ENCODE peak calls at places on chromosome 17, in eight cellular contexts. One of them, this sample, is unnamed.

GRCh38 chr17:15996322-15996721 is 3.2 kb downstream of the ZSWIM7 start:
- DNase-seq in psoas muscle: no peak
- DNase-seq in PC-9: no peak
- DNase-seq in neural progenitor cell: no peak
- DNase-seq in heart left ventricle: no peak
- DNase-seq in foreskin fibroblast: no peak
- DNase-seq in stomach: no peak
- DNase-seq in cardiac fibroblast: no peak
- DNase-seq in this sample: no peak

GRCh38 chr17:4341616-4341977 is 24.9 kb downstream of the UBE2G1 start:
- DNase-seq in psoas muscle: no peak
- DNase-seq in stomach: no peak
- DNase-seq in cardiac fibroblast: no peak
- DNase-seq in foreskin fibroblast: no peak
- DNase-seq in heart left ventricle: no peak
- DNase-seq in neural progenitor cell: no peak
- DNase-seq in PC-9: no peak
- DNase-seq in this sample: no peak

GRCh38 chr17:76631821-76632565 is 11.6 kb downstream of the ST6GALNAC1 start:
- DNase-seq in stomach: peak; percentile 57
- DNase-seq in PC-9: peak; percentile 60
- DNase-seq in neural progenitor cell: no peak
- DNase-seq in foreskin fibroblast: no peak
- DNase-seq in psoas muscle: no peak
- DNase-seq in heart left ventricle: no peak
- DNase-seq in cardiac fibroblast: no peak
- DNase-seq in this sample: no peak

GRCh38 chr17:82098939-82099765 is 1.1 kb upstream of the FASN start:
- DNase-seq in cardiac fibroblast: no peak
- DNase-seq in psoas muscle: no peak
- DNase-seq in stomach: no peak
- DNase-seq in neural progenitor cell: peak; percentile 56
- DNase-seq in heart left ventricle: no peak
- DNase-seq in PC-9: no peak
- DNase-seq in foreskin fibroblast: no peak
- DNase-seq in this sample: no peak

GRCh38 chr17:38751144-38751802 is 1.3 kb upstream of the PSMB3 start:
- DNase-seq in neural progenitor cell: peak; percentile 53
- DNase-seq in psoas muscle: no peak
- DNase-seq in heart left ventricle: no peak
- DNase-seq in cardiac fibroblast: no peak
- DNase-seq in PC-9: no peak
- DNase-seq in foreskin fibroblast: no peak
- DNase-seq in stomach: no peak
- DNase-seq in this sample: no peak

GRCh38 chr17:69430488-69430887 is 16.0 kb downstream of the MAP2K6 start:
- DNase-seq in psoas muscle: no peak
- DNase-seq in cardiac fibroblast: peak; percentile 15
- DNase-seq in PC-9: no peak
- DNase-seq in foreskin fibroblast: no peak
- DNase-seq in heart left ventricle: no peak
- DNase-seq in neural progenitor cell: no peak
- DNase-seq in stomach: no peak
- DNase-seq in this sample: no peak

GRCh38 chr17:75456417-75457046 is at the start of gene TMEM94:
- DNase-seq in PC-9: peak; percentile 91
- DNase-seq in stomach: peak; percentile 96
- DNase-seq in heart left ventricle: peak; percentile 97
- DNase-seq in psoas muscle: peak; percentile 93
- DNase-seq in foreskin fibroblast: peak; percentile 95
- DNase-seq in cardiac fibroblast: peak; percentile 99
- DNase-seq in neural progenitor cell: peak; percentile 99
- DNase-seq in this sample: peak; percentile 95

GRCh38 chr17:72419866-72420774 is 299.3 kb downstream of the SOX9 start:
- DNase-seq in psoas muscle: no peak
- DNase-seq in heart left ventricle: no peak
- DNase-seq in foreskin fibroblast: no peak
- DNase-seq in cardiac fibroblast: no peak
- DNase-seq in stomach: no peak
- DNase-seq in PC-9: peak; percentile 35
- DNase-seq in neural progenitor cell: no peak
- DNase-seq in this sample: no peak

GRCh38 chr17:77042688-77043330 is 98.0 kb upstream of the SEC14L1 start:
- DNase-seq in psoas muscle: no peak
- DNase-seq in foreskin fibroblast: no peak
- DNase-seq in stomach: no peak
- DNase-seq in cardiac fibroblast: no peak
- DNase-seq in PC-9: no peak
- DNase-seq in neural progenitor cell: no peak
- DNase-seq in heart left ventricle: no peak
- DNase-seq in this sample: no peak

GRCh38 chr17:13626703-13627102 is 25.0 kb upstream of the HS3ST3A1 start:
- DNase-seq in cardiac fibroblast: peak; percentile 71
- DNase-seq in PC-9: no peak
- DNase-seq in psoas muscle: no peak
- DNase-seq in stomach: no peak
- DNase-seq in heart left ventricle: no peak
- DNase-seq in foreskin fibroblast: peak; percentile 70
- DNase-seq in neural progenitor cell: no peak
- DNase-seq in this sample: no peak

GRCh38 chr17:70084476-70084875 is 9.5 kb downstream of the KCNJ16 start:
- DNase-seq in cardiac fibroblast: peak; percentile 41
- DNase-seq in stomach: no peak
- DNase-seq in psoas muscle: no peak
- DNase-seq in PC-9: no peak
- DNase-seq in heart left ventricle: no peak
- DNase-seq in foreskin fibroblast: no peak
- DNase-seq in neural progenitor cell: peak; percentile 13
- DNase-seq in this sample: no peak

GRCh38 chr17:82544431-82545070 is 25.0 kb downstream of the FOXK2 start:
- DNase-seq in neural progenitor cell: no peak
- DNase-seq in stomach: no peak
- DNase-seq in PC-9: no peak
- DNase-seq in cardiac fibroblast: no peak
- DNase-seq in psoas muscle: peak; percentile 53
- DNase-seq in heart left ventricle: no peak
- DNase-seq in foreskin fibroblast: no peak
- DNase-seq in this sample: no peak

GRCh38 chr17:6525731-6526130 is 30.6 kb downstream of the PITPNM3 start:
- DNase-seq in PC-9: no peak
- DNase-seq in cardiac fibroblast: no peak
- DNase-seq in psoas muscle: no peak
- DNase-seq in stomach: no peak
- DNase-seq in heart left ventricle: no peak
- DNase-seq in foreskin fibroblast: no peak
- DNase-seq in neural progenitor cell: no peak
- DNase-seq in this sample: no peak

GRCh38 chr17:47948706-47949196 is 7.4 kb downstream of the PNPO start:
- DNase-seq in stomach: peak; percentile 84
- DNase-seq in psoas muscle: no peak
- DNase-seq in heart left ventricle: no peak
- DNase-seq in PC-9: peak; percentile 78
- DNase-seq in cardiac fibroblast: no peak
- DNase-seq in foreskin fibroblast: peak; percentile 16
- DNase-seq in neural progenitor cell: no peak
- DNase-seq in this sample: peak; percentile 97

GRCh38 chr17:56834380-56835258 is 668 bp downstream of the DGKE start:
- DNase-seq in heart left ventricle: peak; percentile 47
- DNase-seq in PC-9: peak; percentile 64
- DNase-seq in stomach: peak; percentile 64
- DNase-seq in psoas muscle: peak; percentile 36
- DNase-seq in cardiac fibroblast: peak; percentile 11
- DNase-seq in neural progenitor cell: peak; percentile 78
- DNase-seq in foreskin fibroblast: peak; percentile 18
- DNase-seq in this sample: peak; percentile 42

GRCh38 chr17:60652484-60653247 is 25.0 kb upstream of the BCAS3 start:
- DNase-seq in neural progenitor cell: no peak
- DNase-seq in foreskin fibroblast: no peak
- DNase-seq in PC-9: no peak
- DNase-seq in stomach: no peak
- DNase-seq in cardiac fibroblast: no peak
- DNase-seq in psoas muscle: no peak
- DNase-seq in heart left ventricle: no peak
- DNase-seq in this sample: no peak

GRCh38 chr17:19325542-19325941 is 37.0 kb downstream of the B9D1 start:
- DNase-seq in psoas muscle: no peak
- DNase-seq in stomach: no peak
- DNase-seq in heart left ventricle: no peak
- DNase-seq in neural progenitor cell: no peak
- DNase-seq in PC-9: no peak
- DNase-seq in cardiac fibroblast: no peak
- DNase-seq in foreskin fibroblast: no peak
- DNase-seq in this sample: no peak

GRCh38 chr17:82970067-82970466 is 109.3 kb upstream of the METRNL start:
- DNase-seq in heart left ventricle: no peak
- DNase-seq in PC-9: no peak
- DNase-seq in psoas muscle: no peak
- DNase-seq in neural progenitor cell: no peak
- DNase-seq in stomach: no peak
- DNase-seq in cardiac fibroblast: no peak
- DNase-seq in foreskin fibroblast: no peak
- DNase-seq in this sample: no peak

GRCh38 chr17:11391134-11391533 is 150.1 kb downstream of the SHISA6 start:
- DNase-seq in psoas muscle: no peak
- DNase-seq in foreskin fibroblast: no peak
- DNase-seq in heart left ventricle: no peak
- DNase-seq in cardiac fibroblast: no peak
- DNase-seq in PC-9: no peak
- DNase-seq in stomach: no peak
- DNase-seq in neural progenitor cell: peak; percentile 29
- DNase-seq in this sample: no peak
- TF ChIP-seq CTCF in psoas muscle: no peak
- TF ChIP-seq CTCF in foreskin fibroblast: no peak
- TF ChIP-seq CTCF in heart left ventricle: no peak
- TF ChIP-seq CTCF in cardiac fibroblast: no peak
- TF ChIP-seq CTCF in PC-9: no peak
- TF ChIP-seq CTCF in stomach: no peak
- TF ChIP-seq CTCF in neural progenitor cell: peak; percentile 48
- TF ChIP-seq CTCF in this sample: peak; percentile 44

GRCh38 chr17:28950017-28950751 is 1.1 kb downstream of the PHF12 start:
- DNase-seq in cardiac fibroblast: peak; percentile 47
- DNase-seq in PC-9: no peak
- DNase-seq in psoas muscle: peak; percentile 52
- DNase-seq in heart left ventricle: peak; percentile 52
- DNase-seq in stomach: peak; percentile 39
- DNase-seq in neural progenitor cell: peak; percentile 76
- DNase-seq in foreskin fibroblast: no peak
- DNase-seq in this sample: no peak
- H3K4me3 ChIP-seq in cardiac fibroblast: peak overlapping the region; percentile 95
- H3K4me3 ChIP-seq in PC-9: peak overlapping the region; percentile 97
- H3K4me3 ChIP-seq in psoas muscle: peak overlapping the region; percentile 87
- H3K4me3 ChIP-seq in heart left ventricle: peak overlapping the region; percentile 99
- H3K4me3 ChIP-seq in stomach: peak overlapping the region; percentile 98
- H3K4me3 ChIP-seq in neural progenitor cell: peak overlapping the region; percentile 80
- H3K4me3 ChIP-seq in foreskin fibroblast: peak overlapping the region; percentile 92
- H3K4me3 ChIP-seq in this sample: peak overlapping the region; percentile 85

DNA sequence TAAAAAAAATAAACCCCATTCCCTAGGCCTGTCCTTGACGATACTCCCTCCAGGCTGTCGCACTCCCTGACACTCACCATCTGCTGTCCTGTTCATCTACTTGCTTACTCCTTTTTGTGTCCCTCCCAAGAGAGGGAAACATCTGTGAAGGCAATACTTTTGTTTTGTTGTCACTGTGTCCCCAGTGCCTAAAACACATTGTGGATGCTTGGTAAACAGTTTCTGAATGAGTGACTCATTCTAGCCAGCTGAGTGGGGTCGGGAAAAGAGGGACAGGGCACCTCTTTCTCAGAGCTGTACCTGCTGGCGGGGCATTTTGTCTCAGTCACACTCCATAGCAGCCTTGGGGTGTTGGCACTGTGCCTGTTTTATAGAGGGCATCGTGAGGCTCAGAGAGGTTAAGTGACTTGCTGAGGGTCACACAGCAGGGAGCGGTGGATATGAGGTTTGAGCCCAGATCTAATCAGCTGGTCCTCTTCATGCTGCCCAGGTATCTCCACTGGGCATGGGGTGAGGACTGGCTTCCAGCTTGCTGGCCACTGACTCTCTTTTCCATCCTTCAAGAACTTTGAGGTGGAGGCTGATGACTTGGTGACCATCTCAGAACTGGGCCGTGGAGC is 15.6 kb downstream of the MAP2K3 start:
- DNase-seq in PC-9: no peak
- DNase-seq in psoas muscle: no peak
- DNase-seq in cardiac fibroblast: no peak
- DNase-seq in neural progenitor cell: no peak
- DNase-seq in heart left ventricle: no peak
- DNase-seq in stomach: no peak
- DNase-seq in foreskin fibroblast: no peak
- DNase-seq in this sample: no peak
- TF ChIP-seq CTCF in PC-9: no peak
- TF ChIP-seq CTCF in psoas muscle: no peak
- TF ChIP-seq CTCF in cardiac fibroblast: no peak
- TF ChIP-seq CTCF in neural progenitor cell: no peak
- TF ChIP-seq CTCF in heart left ventricle: no peak
- TF ChIP-seq CTCF in stomach: no peak
- TF ChIP-seq CTCF in foreskin fibroblast: no peak
- TF ChIP-seq CTCF in this sample: no peak

GRCh38 chr17:50508573-50509460 is 578 bp downstream of the MYCBPAP start:
- DNase-seq in neural progenitor cell: no peak
- DNase-seq in foreskin fibroblast: no peak
- DNase-seq in cardiac fibroblast: no peak
- DNase-seq in stomach: no peak
- DNase-seq in PC-9: no peak
- DNase-seq in heart left ventricle: no peak
- DNase-seq in psoas muscle: no peak
- DNase-seq in this sample: no peak
- H3K4me3 ChIP-seq in neural progenitor cell: peak overlapping the region; percentile 63
- H3K4me3 ChIP-seq in foreskin fibroblast: peak overlapping the region; percentile 59
- H3K4me3 ChIP-seq in cardiac fibroblast: peak overlapping the region; percentile 35
- H3K4me3 ChIP-seq in stomach: peak overlapping the region; percentile 63
- H3K4me3 ChIP-seq in PC-9: peak overlapping the region; percentile 44
- H3K4me3 ChIP-seq in heart left ventricle: peak overlapping the region; percentile 81
- H3K4me3 ChIP-seq in psoas muscle: peak overlapping the region; percentile 75
- H3K4me3 ChIP-seq in this sample: no peak overlapping the region

GRCh38 chr17:7972131-7972785 is 30.2 kb upstream of the GUCY2D start:
- DNase-seq in foreskin fibroblast: no peak
- DNase-seq in PC-9: no peak
- DNase-seq in cardiac fibroblast: no peak
- DNase-seq in psoas muscle: no peak
- DNase-seq in heart left ventricle: no peak
- DNase-seq in stomach: no peak
- DNase-seq in neural progenitor cell: no peak
- DNase-seq in this sample: no peak
- TF ChIP-seq CTCF in foreskin fibroblast: peak; percentile 19
- TF ChIP-seq CTCF in PC-9: peak; percentile 48
- TF ChIP-seq CTCF in cardiac fibroblast: peak; percentile 18
- TF ChIP-seq CTCF in psoas muscle: no peak
- TF ChIP-seq CTCF in heart left ventricle: no peak
- TF ChIP-seq CTCF in stomach: no peak
- TF ChIP-seq CTCF in neural progenitor cell: no peak
- TF ChIP-seq CTCF in this sample: no peak

GRCh38 chr17:44967907-44968224 is 237 bp downstream of the C1QL1 start:
- DNase-seq in heart left ventricle: no peak
- DNase-seq in stomach: no peak
- DNase-seq in psoas muscle: no peak
- DNase-seq in cardiac fibroblast: no peak
- DNase-seq in foreskin fibroblast: no peak
- DNase-seq in neural progenitor cell: no peak
- DNase-seq in PC-9: no peak
- DNase-seq in this sample: no peak
- H3K4me3 ChIP-seq in heart left ventricle: peak overlapping the region; percentile 48
- H3K4me3 ChIP-seq in stomach: peak overlapping the region; percentile 17
- H3K4me3 ChIP-seq in psoas muscle: no peak overlapping the region
- H3K4me3 ChIP-seq in cardiac fibroblast: no peak overlapping the region
- H3K4me3 ChIP-seq in foreskin fibroblast: no peak overlapping the region
- H3K4me3 ChIP-seq in neural progenitor cell: peak overlapping the region; percentile 31
- H3K4me3 ChIP-seq in PC-9: no peak overlapping the region
- H3K4me3 ChIP-seq in this sample: no peak overlapping the region

This sample was measured in LNCaP clone FGC.